ENCODE peak calls at places on chromosomes 7 and 10, in six cellular contexts. R is A549, Q is HepG2, J is H1, G is endothelial cell of umbilical vein, D is K562. B is an unnamed sample.

GRCh38 chr10:116765549-116766162 is 23.3 kb upstream of the HSPA12A start:
- DNase-seq in J (peak), G (peak), Q (no peak), D (peak), R (no peak), B (peak)

GRCh38 chr10:71968553-71969474 is 4.6 kb downstream of the CHST3 start:
- DNase-seq in Q (no peak), D (no peak), J (no peak), R (peak), G (no peak), B (no peak)

GRCh38 chr7:78746261-78746660 is 707.2 kb downstream of the MAGI2 start:
- DNase-seq in Q (no peak), R (no peak), J (no peak), D (no peak), G (no peak), B (no peak)

GRCh38 chr7:81111781-81112540 is 193.1 kb upstream of the SEMA3C start:
- DNase-seq in R (no peak), D (no peak), G (peak), J (no peak), Q (no peak), B (no peak)

GRCh38 chr10:78654047-78654590 is 414.6 kb upstream of the ZMIZ1 start:
- DNase-seq in Q (no peak), G (no peak), R (no peak), D (no peak), J (no peak), B (no peak)

GRCh38 chr7:87318741-87319140 is 26.7 kb upstream of the CROT start:
- DNase-seq in R (peak), J (no peak), G (no peak), D (no peak), Q (peak), B (no peak)

GRCh38 chr7:143216151-143216550 is 5.7 kb upstream of the TAS2R40 start:
- DNase-seq in G (peak), D (no peak), J (no peak), R (no peak), Q (no peak), B (no peak)

GRCh38 chr10:103493911-103494877 is 689 bp downstream of the NEURL1 start:
- DNase-seq in J (peak), D (no peak), G (no peak), Q (no peak), R (no peak), B (peak)

GRCh38 chr10:44316187-44316921 is 68.5 kb downstream of the CXCL12 start:
- DNase-seq in G (no peak), R (peak), Q (no peak), D (peak), J (peak), B (peak)

GRCh38 chr7:37284285-37284684 is 164.4 kb downstream of the ELMO1 start:
- DNase-seq in Q (no peak), G (no peak), J (no peak), D (no peak), R (no peak), B (no peak)

GRCh38 chr7:37282927-37283326 is 165.7 kb downstream of the ELMO1 start:
- DNase-seq in J (no peak), R (no peak), G (no peak), D (no peak), Q (no peak), B (no peak)

GRCh38 chr7:37285701-37286475 is 162.8 kb downstream of the ELMO1 start:
- DNase-seq in R (no peak), J (no peak), Q (no peak), D (no peak), G (peak), B (no peak)

GRCh38 chr7:37283701-37284100 is 165.0 kb downstream of the ELMO1 start:
- DNase-seq in J (no peak), R (no peak), G (no peak), D (no peak), Q (no peak), B (no peak)

GRCh38 chr7:37284805-37285211 is 163.9 kb downstream of the ELMO1 start:
- DNase-seq in R (peak), J (peak), D (peak), Q (peak), G (peak), B (peak)
- TF ChIP-seq JUN in R (no peak), J (no peak), D (no peak), Q (no peak), G (no peak), B (no peak)

GRCh38 chr7:29840701-29841100 is 34.4 kb downstream of the WIPF3 start:
- DNase-seq in G (no peak), D (no peak), J (no peak), Q (no peak), R (no peak), B (no peak)

GRCh38 chr7:29843738-29844137 is 37.4 kb downstream of the WIPF3 start:
- DNase-seq in G (no peak), J (no peak), R (no peak), Q (no peak), D (no peak), B (no peak)

GRCh38 chr7:29844614-29845013 is 38.3 kb downstream of the WIPF3 start:
- DNase-seq in G (no peak), Q (no peak), J (no peak), D (no peak), R (no peak), B (no peak)

GRCh38 chr7:29841926-29842671 is 35.8 kb downstream of the WIPF3 start:
- DNase-seq in R (no peak), G (no peak), J (no peak), D (no peak), Q (no peak), B (no peak)

DNA sequence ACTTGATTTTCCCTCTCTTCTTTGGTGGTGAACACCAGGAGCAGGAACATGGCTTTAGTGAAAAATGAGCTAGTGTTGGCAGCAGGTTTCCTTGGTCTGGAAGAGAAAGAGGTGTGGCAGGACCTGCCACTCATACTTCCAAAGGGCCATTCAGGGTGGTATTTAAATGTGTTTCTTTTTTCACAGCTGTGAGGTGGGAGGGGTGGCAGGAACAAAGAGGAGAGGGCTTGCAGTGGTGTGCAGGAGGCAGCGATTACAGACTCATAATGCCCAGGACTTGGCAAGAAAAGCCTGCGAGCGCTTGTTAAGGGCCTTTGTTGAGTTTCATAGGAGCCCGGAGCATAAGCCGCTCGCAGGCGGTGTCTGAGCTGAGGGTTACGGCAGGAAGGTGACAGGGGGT is 36.8 kb downstream of the WIPF3 start:
- DNase-seq in R (no peak), G (no peak), Q (no peak), D (no peak), J (no peak), B (no peak)
- TF ChIP-seq JUN in R (no peak), G (no peak), Q (no peak), D (no peak), J (no peak), B (no peak)

GRCh38 chr7:29511337-29511736 is 52.3 kb upstream of the PRR15 start:
- DNase-seq in R (no peak), D (no peak), Q (no peak), G (no peak), J (no peak), B (no peak)
- TF ChIP-seq JUN in R (no peak), D (no peak), Q (no peak), G (no peak), J (no peak), B (no peak)

GRCh38 chr7:52944916-52945315 is 90.5 kb upstream of the POM121L12 start:
- DNase-seq in J (no peak), Q (no peak), D (no peak), R (peak), G (no peak), B (no peak)
- TF ChIP-seq JUN in J (no peak), Q (no peak), D (no peak), R (no peak), G (no peak), B (no peak)

GRCh38 chr10:560314-560992 is 129.0 kb downstream of the DIP2C start:
- DNase-seq in D (no peak), R (no peak), Q (no peak), J (no peak), G (no peak), B (no peak)
- TF ChIP-seq JUN in D (no peak), R (no peak), Q (no peak), J (no peak), G (no peak), B (no peak)

DNA sequence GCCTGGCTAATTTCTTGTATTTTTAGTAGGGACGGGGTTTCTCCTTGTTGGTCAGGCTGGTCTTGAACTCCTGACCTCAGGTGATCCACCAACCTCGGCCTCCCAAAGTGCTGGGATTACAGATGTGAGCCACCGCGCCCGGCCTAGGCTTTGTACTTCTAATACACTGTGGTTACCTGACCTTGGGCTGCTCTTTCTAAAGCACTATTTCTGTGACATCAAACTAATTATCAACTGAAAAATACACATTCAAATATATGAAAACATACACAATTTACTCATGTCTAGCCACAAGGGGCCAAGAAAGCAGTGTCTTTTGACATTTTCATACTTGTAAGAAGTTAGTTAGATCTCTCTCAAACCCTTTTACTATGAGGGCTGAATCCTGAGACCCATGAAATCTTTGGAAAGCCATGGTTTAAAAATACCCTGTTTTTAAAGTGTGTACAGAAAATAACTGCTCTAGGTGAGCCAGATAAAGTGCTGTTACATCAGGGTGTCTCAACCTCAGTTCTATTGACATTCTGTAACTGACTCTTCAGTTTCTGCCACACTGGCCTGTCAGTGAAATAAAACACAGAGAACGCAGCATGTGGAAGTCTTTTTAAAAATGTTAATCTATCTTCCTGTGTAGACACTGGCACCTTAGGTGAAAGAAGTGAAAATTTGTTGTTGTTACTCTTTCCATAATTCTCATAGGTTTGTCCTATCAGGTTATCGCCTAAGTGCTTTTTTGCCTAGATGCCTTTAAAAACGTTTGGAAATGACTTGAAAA is 58.8 kb downstream of the CREM start:
- DNase-seq in G (no peak), J (no peak), R (no peak), D (no peak), Q (no peak), B (no peak)
- TF ChIP-seq JUN in G (no peak), J (no peak), R (no peak), D (no peak), Q (no peak), B (no peak)

DNA sequence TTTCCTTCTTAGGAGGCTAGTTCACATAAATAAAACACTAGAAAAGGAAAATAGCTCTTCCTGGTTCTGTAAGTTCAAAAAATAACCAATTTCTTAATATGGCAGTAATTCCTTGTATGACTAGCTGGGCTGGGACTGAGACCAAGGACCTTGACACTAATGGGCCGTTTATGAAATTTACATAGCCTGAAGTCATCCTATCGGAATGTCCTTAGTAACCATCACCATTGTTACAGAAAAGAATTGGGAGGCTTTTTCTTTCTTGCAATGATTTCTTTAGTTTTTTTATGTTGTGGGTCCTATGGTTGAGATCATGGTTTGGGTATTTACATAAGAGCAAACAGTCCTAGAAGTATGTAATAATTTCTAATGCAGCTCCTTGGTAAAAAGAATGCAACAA is 87.1 kb upstream of the HDAC9 start:
- DNase-seq in J (no peak), R (no peak), D (no peak), Q (no peak), G (peak), B (no peak)
- TF ChIP-seq JUN in J (peak), R (no peak), D (no peak), Q (no peak), G (peak), B (no peak)

DNA sequence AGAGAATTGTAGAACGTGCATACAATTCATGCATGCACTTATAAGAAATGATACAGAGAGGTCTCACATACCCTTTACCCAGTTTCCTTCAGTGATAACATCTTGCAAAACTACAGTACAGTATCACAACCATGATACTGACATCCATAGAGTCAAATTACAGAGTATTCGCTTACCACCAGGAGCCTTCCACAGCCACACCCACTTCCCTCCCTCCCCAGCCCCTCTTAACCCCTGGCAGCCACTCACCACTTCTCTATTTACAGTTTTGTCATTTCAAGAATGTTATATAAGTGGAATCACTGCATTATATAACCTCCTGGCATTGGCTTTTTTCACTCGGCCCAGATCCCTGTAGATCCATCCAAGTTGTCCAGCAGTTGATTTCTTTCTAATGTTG is 143.8 kb downstream of the ZNF248 start:
- DNase-seq in D (no peak), Q (no peak), G (no peak), J (no peak), R (no peak), B (no peak)
- TF ChIP-seq JUN in D (no peak), Q (no peak), G (no peak), J (no peak), R (no peak), B (no peak)

DNA sequence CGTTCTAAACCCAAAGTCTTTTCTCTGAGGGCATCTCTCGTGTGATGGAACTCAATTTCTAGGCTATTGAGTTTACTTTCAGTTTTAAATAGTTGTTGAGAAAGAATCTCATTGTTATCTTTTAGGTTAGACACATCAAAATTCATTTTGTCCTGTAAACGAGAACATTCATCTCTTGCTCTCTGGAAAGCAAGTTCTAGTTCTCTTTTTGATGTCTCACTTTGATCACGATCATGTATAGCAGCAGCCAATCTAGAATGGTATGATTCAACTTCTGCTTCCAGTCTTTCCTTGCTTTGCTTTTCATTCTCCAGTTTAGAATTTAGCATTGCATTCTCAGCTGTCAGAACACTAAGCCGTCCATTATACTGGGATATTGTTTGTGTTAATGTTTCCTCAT is 65.1 kb downstream of the ANKRD26 start:
- DNase-seq in D (no peak), R (no peak), J (no peak), Q (no peak), G (no peak), B (no peak)
- TF ChIP-seq JUN in D (no peak), R (no peak), J (no peak), Q (no peak), G (no peak), B (no peak)

B was measured in WTC11.